ENCODE peak calls at places on chromosomes 2 and 18, in six cellular contexts. F, K, N, W, O and D are unnamed samples.

GRCh38 chr2:13822365-13822764 is 810.2 kb upstream of the LRATD1 start:
- DNase-seq in F (no peak), O (no peak), N (no peak), K (no peak), W (no peak), D (no peak)

GRCh38 chr2:173051463-173051862 is 24.2 kb upstream of the MAP3K20 start:
- DNase-seq in N (no peak), W (no peak), K (no peak), F (no peak), O (no peak), D (no peak)

GRCh38 chr2:143476421-143477084 is 347.3 kb downstream of the ARHGAP15 start:
- DNase-seq in O (no peak), W (no peak), K (no peak), F (no peak), N (no peak), D (no peak)

GRCh38 chr2:134558208-134558890 is 160.5 kb downstream of the TMEM163 start:
- DNase-seq in K (no peak), W (no peak), O (no peak), N (no peak), F (no peak), D (no peak)

GRCh38 chr2:37610638-37611289 is 60.7 kb downstream of the CDC42EP3 start:
- DNase-seq in K (no peak), O (no peak), N (no peak), W (no peak), F (no peak), D (no peak)

GRCh38 chr18:48781041-48781989 is 169.4 kb downstream of the SMAD7 start:
- DNase-seq in N (peak; percentile 88), K (peak; percentile 89), F (peak; percentile 79), W (no peak), O (no peak), D (peak; percentile 54)

GRCh38 chr2:37441055-37441454 is 96.6 kb downstream of the QPCT start:
- DNase-seq in N (no peak), F (no peak), K (no peak), O (no peak), W (no peak), D (no peak)

GRCh38 chr18:31931886-31932240 is 11.1 kb downstream of the TRAPPC8 start:
- DNase-seq in K (no peak), O (no peak), N (no peak), F (no peak), W (no peak), D (no peak)

GRCh38 chr2:105412584-105412983 is 13.7 kb upstream of the FHL2 start:
- DNase-seq in O (no peak), K (no peak), F (no peak), N (no peak), W (no peak), D (no peak)

GRCh38 chr2:178404380-178404767 is 46.6 kb downstream of the PRKRA start:
- DNase-seq in O (peak; percentile 95), W (no peak), N (no peak), F (no peak), K (no peak), D (peak; percentile 22)

GRCh38 chr2:229376866-229377265 is 105.8 kb upstream of the PID1 start:
- DNase-seq in W (no peak), F (no peak), K (no peak), N (no peak), O (no peak), D (no peak)

GRCh38 chr18:2958819-2959298 is 54.1 kb downstream of the LPIN2 start:
- DNase-seq in W (no peak), F (no peak), O (no peak), N (peak; percentile 77), K (no peak), D (no peak)

GRCh38 chr2:123648014-123648413 is 377.1 kb upstream of the CNTNAP5 start:
- DNase-seq in K (no peak), F (no peak), N (no peak), W (no peak), O (no peak), D (no peak)

GRCh38 chr2:109406301-109406700 is 207.5 kb downstream of the SEPTIN10 start:
- DNase-seq in O (no peak), W (no peak), F (no peak), K (no peak), N (no peak), D (no peak)

GRCh38 chr2:48902521-48902920 is 147.0 kb upstream of the LHCGR start:
- DNase-seq in F (no peak), N (no peak), O (no peak), W (no peak), K (no peak), D (no peak)

GRCh38 chr2:98134138-98134537 is 47.2 kb downstream of the VWA3B start:
- DNase-seq in N (no peak), O (peak; percentile 15), W (no peak), K (no peak), F (no peak), D (no peak)

GRCh38 chr2:43026451-43027102 is 199.8 kb downstream of the ZFP36L2 start:
- DNase-seq in K (no peak), F (no peak), N (no peak), W (no peak), O (no peak), D (no peak)

GRCh38 chr2:3465844-3466481 is 53.4 kb downstream of the ADI1 start:
- DNase-seq in K (no peak), N (no peak), W (no peak), F (no peak), O (no peak), D (no peak)

GRCh38 chr2:25375371-25375988 is 33.8 kb upstream of the DNMT3A start:
- DNase-seq in N (peak; percentile 59), W (no peak), O (no peak), K (no peak), F (peak; percentile 18), D (no peak)

GRCh38 chr2:31384351-31384750 is 30.2 kb downstream of the XDH start:
- DNase-seq in W (no peak), N (no peak), O (no peak), K (no peak), F (no peak), D (no peak)

GRCh38 chr2:233051241-233052149 is 8.6 kb upstream of the INPP5D start:
- DNase-seq in W (peak; percentile 83), F (no peak), N (no peak), K (peak; percentile 45), O (no peak), D (no peak)

DNA sequence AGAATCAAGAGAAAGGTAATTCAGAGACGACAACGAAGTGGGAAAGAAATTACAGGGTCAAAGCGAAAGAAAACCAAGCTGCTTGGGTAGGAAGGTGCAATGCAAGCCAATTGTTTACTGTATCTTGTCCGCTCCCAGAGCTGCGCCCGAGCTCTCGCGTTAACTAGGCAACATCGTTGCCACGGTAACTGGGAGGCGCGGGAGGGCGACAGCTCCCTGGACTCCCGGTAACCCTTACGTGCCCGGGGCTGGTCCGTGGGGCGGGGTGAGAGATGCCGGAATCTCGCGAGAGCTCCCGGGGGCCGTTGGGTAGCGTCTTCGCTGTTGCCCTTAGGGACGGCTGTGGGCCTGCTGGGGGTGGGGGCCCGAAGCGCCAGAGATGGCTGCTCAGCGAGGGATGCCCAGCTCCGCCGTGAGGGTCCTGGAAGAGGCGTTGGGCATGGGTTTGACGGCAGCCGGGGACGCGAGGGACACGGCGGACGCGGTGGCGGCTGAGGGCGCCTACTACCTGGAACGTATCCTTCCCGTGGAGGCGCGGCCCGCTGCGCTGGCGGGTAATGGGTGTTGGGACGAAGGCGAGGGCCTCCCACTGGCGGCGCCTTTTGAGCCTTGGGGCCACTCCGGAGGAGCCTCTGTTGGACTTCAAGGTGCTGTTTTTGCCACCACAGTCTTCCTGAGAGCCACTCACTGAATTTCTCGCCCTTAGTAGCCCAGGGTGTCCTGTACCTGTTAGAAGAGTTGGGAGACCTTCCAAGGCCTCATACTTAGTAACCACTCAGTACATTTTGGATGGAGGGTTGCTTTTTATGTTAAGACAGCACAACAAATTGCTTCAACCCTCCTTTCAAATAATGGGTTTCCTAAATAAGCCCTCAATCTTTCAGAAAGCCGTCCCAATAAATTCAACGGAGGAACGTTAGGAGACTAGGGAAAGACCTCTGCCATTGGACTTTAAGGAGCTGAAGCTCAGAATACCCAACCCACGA is at the start of gene SPAG16:
- DNase-seq in O (peak; percentile 92), N (peak; percentile 98), F (peak; percentile 93), K (peak; percentile 64), W (peak; percentile 97), D (peak; percentile 97)
- TF ChIP-seq EP300 in O (no peak), N (no peak), F (no peak), K (no peak), W (no peak), D (no peak)

GRCh38 chr2:191245046-191245868 is at the start of gene MYO1B:
- DNase-seq in K (peak; percentile 10), O (no peak), N (peak; percentile 68), W (peak; percentile 84), F (peak; percentile 75), D (peak; percentile 82)
- TF ChIP-seq POLR2AphosphoS5 in K (no peak), O (no peak), N (no peak), W (peak; percentile 90), F (peak; percentile 55), D (peak; percentile 27)

GRCh38 chr18:12327510-12328178 is 19.6 kb downstream of the TUBB6 start:
- DNase-seq in F (peak; percentile 78), K (peak; percentile 65), W (peak; percentile 97), N (peak; percentile 84), O (no peak), D (peak; percentile 81)
- TF ChIP-seq POLR2A in F (no peak), K (peak; percentile 43), W (no peak), N (no peak), O (no peak), D (no peak)

GRCh38 chr2:219573166-219573565 is 1.1 kb downstream of the INHA start:
- DNase-seq in W (no peak), K (no peak), F (no peak), O (no peak), N (no peak), D (no peak)

GRCh38 chr2:219578811-219579210 is 6.7 kb downstream of the INHA start:
- DNase-seq in O (no peak), F (no peak), N (no peak), W (no peak), K (no peak), D (no peak)

GRCh38 chr2:219575566-219576504 is 3.7 kb downstream of the INHA start:
- DNase-seq in N (no peak), O (no peak), W (no peak), F (no peak), K (peak; percentile 30), D (no peak)

GRCh38 chr2:219574509-219575311 is 2.6 kb downstream of the INHA start:
- DNase-seq in W (no peak), N (no peak), K (no peak), O (no peak), F (no peak), D (no peak)

DNA sequence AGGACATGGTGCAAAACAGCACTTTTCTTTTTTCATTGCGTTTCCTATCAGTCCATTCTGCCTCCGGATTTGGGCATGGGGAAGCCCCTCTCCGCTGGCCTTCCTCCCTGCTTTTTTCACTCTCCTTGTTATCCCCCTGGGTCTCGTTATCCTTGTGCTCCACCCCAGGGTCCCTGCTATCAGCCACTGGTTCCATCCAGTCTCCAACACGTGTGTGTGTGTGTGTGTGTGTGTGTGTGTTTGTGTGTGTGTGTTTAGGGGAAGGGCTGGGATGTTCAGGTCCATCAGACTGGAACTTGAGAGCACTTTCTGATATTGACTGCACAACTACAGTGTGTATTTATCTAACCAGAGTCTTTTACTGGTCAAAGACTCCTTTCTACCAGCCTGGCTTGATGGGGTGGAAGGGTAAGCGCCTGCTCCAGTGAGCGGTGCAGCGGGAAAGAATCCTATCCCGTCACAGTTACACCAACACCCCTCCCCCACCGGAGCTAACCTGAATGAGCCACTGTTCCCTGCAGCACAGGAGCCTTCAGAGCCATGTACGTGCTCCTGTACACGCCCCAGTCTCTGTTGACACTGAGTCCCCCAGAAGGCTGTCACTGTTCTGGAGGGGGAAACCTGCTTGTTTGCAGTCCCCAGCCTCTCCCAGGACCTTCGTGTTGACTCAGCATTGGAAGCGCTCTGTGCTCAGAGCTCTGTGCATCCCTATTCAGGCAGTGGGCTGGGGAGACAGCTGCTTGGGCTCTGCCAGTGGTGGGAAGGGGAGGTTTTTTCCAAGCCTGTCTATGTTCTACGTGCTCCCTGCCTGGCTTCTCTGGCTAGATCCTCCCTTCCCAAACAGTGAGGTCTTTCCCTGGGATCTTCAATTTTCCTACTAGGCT is 4.6 kb downstream of the INHA start:
- DNase-seq in O (no peak), K (peak; percentile 32), W (peak; percentile 78), F (no peak), N (no peak), D (no peak)
- TF ChIP-seq EP300 in O (no peak), K (no peak), W (no peak), F (no peak), N (no peak), D (no peak)